ENCODE peak calls at places on chromosomes 6 and 20, in five cellular contexts. L, C, E, X and U are unnamed samples.

GRCh38 chr6:158660331-158660730 is 10.5 kb downstream of the SYTL3 start:
- DNase-seq in L (no peak), C (no peak), E (peak), X (no peak), U (no peak)

GRCh38 chr20:38649275-38649891 is 47.8 kb downstream of the ARHGAP40 start:
- DNase-seq in L (no peak), C (no peak), E (no peak), X (no peak), U (peak)

GRCh38 chr6:45003400-45003799 is 324.7 kb upstream of the RUNX2 start:
- DNase-seq in L (no peak), C (no peak), E (no peak), X (no peak), U (peak)

GRCh38 chr6:155408231-155408630 is 47.4 kb downstream of the NOX3 start:
- DNase-seq in L (no peak), C (no peak), E (no peak), X (no peak), U (no peak)

GRCh38 chr6:5619249-5619648 is 357.9 kb downstream of the FARS2 start:
- DNase-seq in L (no peak), C (no peak), E (no peak), X (no peak), U (no peak)

GRCh38 chr20:35821807-35822242 is 50.0 kb downstream of the PHF20 start:
- DNase-seq in L (no peak), C (no peak), E (no peak), X (no peak), U (peak)

GRCh38 chr6:16972535-16972934 is 129.3 kb upstream of the STMND1 start:
- DNase-seq in L (no peak), C (no peak), E (no peak), X (no peak), U (no peak)

GRCh38 chr6:16681260-16681873 is 79.9 kb downstream of the ATXN1 start:
- DNase-seq in L (no peak), C (peak), E (no peak), X (no peak), U (peak)

GRCh38 chr6:136775548-136775947 is 16.7 kb downstream of the MAP3K5 start:
- DNase-seq in L (no peak), C (no peak), E (no peak), X (no peak), U (no peak)

GRCh38 chr20:45419188-45420091 is 3.5 kb downstream of the PIGT start:
- DNase-seq in L (peak), C (no peak), E (peak), X (no peak), U (peak)

GRCh38 chr20:17888044-17888443 is 80.5 kb downstream of the SNX5 start:
- DNase-seq in L (no peak), C (no peak), E (peak), X (no peak), U (no peak)

GRCh38 chr20:41592516-41593192 is 25.5 kb downstream of the CHD6 start:
- DNase-seq in L (no peak), C (no peak), E (no peak), X (no peak), U (no peak)

GRCh38 chr6:145815351-145815772 is 767 bp upstream of the FBXO30 start:
- DNase-seq in L (peak), C (no peak), E (peak), X (no peak), U (no peak)

GRCh38 chr6:144588674-144589325 is 303.7 kb downstream of the UTRN start:
- DNase-seq in L (no peak), C (no peak), E (no peak), X (no peak), U (no peak)

GRCh38 chr6:79984261-79984660 is 20.2 kb upstream of the TTK start:
- DNase-seq in L (no peak), C (no peak), E (no peak), X (no peak), U (peak)

GRCh38 chr6:170000071-170000843 is 248.8 kb downstream of the ERMARD start:
- DNase-seq in L (no peak), C (no peak), E (peak), X (no peak), U (no peak)

GRCh38 chr6:56381852-56382251 is 134.5 kb upstream of the COL21A1 start:
- DNase-seq in L (no peak), C (no peak), E (no peak), X (no peak), U (peak)

GRCh38 chr6:14524319-14524718 is 406.7 kb downstream of the CD83 start:
- DNase-seq in L (peak), C (no peak), E (peak), X (no peak), U (no peak)

GRCh38 chr6:1312444-1313363 is 806 bp downstream of the FOXQ1 start:
- DNase-seq in L (no peak), C (no peak), E (no peak), X (no peak), U (no peak)

GRCh38 chr6:43060034-43060754 is 763 bp downstream of the KLC4 start:
- DNase-seq in L (no peak), C (no peak), E (no peak), X (no peak), U (peak)

GRCh38 chr20:41011551-41012067 is 17.0 kb upstream of the TOP1 start:
- DNase-seq in L (no peak), C (no peak), E (no peak), X (no peak), U (no peak)

GRCh38 chr6:169326067-169326799 is 72.6 kb upstream of the THBS2 start:
- DNase-seq in L (no peak), C (no peak), E (no peak), X (no peak), U (peak)

GRCh38 chr20:7627734-7628663 is 312.3 kb downstream of the HAO1 start:
- DNase-seq in L (no peak), C (no peak), E (no peak), X (no peak), U (no peak)

GRCh38 chr6:163675611-163676010 is 261.1 kb downstream of the QKI start:
- DNase-seq in L (no peak), C (no peak), E (no peak), X (no peak), U (no peak)

GRCh38 chr20:50837532-50838321 is 42.9 kb downstream of the BCAS4 start:
- DNase-seq in L (no peak), C (no peak), E (peak), X (no peak), U (no peak)

GRCh38 chr6:84776392-84776791 is 12.0 kb upstream of the TBX18 start:
- DNase-seq in L (no peak), C (no peak), E (no peak), X (no peak), U (no peak)

GRCh38 chr6:105608711-105609374 is 206.0 kb upstream of the PREP start:
- DNase-seq in L (no peak), C (no peak), E (no peak), X (no peak), U (peak)

GRCh38 chr6:1416191-1416764 is 26.9 kb downstream of the FOXF2 start:
- DNase-seq in L (no peak), C (no peak), E (no peak), X (no peak), U (no peak)

GRCh38 chr6:142802124-142802523 is 142.9 kb downstream of the HIVEP2 start:
- DNase-seq in L (no peak), C (peak), E (no peak), X (no peak), U (peak)

GRCh38 chr6:18219611-18220010 is 44.7 kb downstream of the DEK start:
- DNase-seq in L (no peak), C (no peak), E (no peak), X (no peak), U (no peak)
- TF ChIP-seq POLR2A in L (no peak), C (no peak), E (no peak), X (no peak), U (no peak)

GRCh38 chr20:47508228-47508752 is 6.6 kb downstream of the NCOA3 start:
- DNase-seq in L (no peak), C (no peak), E (no peak), X (no peak), U (no peak)
- TF ChIP-seq POLR2A in L (no peak), C (no peak), E (no peak), X (no peak), U (no peak)

GRCh38 chr6:38637756-38638155 is 2.0 kb downstream of the BTBD9 start:
- DNase-seq in L (no peak), C (no peak), E (no peak), X (no peak), U (no peak)

GRCh38 chr6:38638941-38639497 is 710 bp downstream of the BTBD9 start:
- DNase-seq in L (no peak), C (peak), E (no peak), X (no peak), U (peak)

GRCh38 chr6:38640216-38640909 is 634 bp upstream of the BTBD9 start:
- DNase-seq in L (no peak), C (no peak), E (peak), X (no peak), U (no peak)

GRCh38 chr6:38636027-38636426 is 3.7 kb downstream of the BTBD9 start:
- DNase-seq in L (no peak), C (no peak), E (no peak), X (no peak), U (no peak)

DNA sequence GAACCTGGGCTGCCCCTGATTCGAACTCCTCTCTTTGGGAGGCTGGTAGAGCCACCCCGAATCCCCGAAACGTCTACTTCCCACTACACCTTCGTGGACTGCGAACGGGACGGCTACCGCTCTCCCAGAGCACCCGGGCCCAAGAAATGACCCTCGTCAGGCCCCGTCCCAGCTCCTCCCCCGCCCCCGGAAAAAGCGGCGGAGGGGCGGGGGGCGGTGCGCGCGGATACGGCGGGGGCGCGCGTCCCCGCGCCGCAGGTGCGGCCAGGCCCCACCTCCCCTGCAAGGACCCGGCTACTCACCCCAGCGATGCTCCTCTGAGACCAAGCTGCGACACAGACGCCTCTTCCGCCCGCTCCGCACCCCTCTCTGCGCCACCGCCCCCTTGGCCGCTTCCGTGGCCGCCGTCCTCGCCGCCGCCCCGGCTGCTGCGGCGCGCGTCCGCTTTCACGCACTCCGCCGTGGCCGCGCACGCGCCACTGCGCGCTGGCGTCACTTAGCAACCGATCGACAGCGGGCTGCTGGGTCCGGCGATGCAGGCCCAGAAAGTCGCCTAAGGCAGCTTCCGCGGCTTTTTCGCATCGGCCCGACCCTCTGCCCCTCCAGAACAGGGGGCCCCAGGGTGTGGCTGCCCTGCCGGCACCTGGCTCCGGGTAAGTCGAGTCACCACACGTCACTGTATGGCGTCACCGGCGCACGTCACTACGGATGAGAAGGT is at the start of gene BTBD9:
- DNase-seq in L (peak), C (peak), E (peak), X (peak), U (peak)
- TF ChIP-seq POLR2A in L (no peak), C (peak), E (peak), X (peak), U (peak)

DNA sequence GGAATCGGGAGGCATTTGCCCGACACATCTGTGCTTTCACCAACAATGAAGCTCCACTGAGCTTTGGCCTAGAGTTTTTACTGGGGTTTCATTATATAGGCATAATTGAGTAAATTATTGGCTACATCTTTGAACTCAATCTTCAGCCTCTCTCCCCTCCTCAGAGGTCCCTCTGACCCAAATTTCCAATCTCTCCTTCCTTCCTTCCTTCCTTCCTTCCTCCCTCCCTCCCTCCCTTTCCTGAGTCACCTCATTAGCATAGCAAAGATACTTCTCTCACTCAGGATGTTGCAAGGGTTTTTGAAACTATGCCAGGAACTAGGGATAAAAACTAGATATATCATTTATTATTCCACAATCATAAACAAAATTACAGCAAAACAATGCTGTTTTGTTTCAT is 238.2 kb upstream of the PRND start:
- DNase-seq in L (no peak), C (no peak), E (no peak), X (no peak), U (no peak)
- TF ChIP-seq POLR2A in L (no peak), C (no peak), E (no peak), X (no peak), U (no peak)

DNA sequence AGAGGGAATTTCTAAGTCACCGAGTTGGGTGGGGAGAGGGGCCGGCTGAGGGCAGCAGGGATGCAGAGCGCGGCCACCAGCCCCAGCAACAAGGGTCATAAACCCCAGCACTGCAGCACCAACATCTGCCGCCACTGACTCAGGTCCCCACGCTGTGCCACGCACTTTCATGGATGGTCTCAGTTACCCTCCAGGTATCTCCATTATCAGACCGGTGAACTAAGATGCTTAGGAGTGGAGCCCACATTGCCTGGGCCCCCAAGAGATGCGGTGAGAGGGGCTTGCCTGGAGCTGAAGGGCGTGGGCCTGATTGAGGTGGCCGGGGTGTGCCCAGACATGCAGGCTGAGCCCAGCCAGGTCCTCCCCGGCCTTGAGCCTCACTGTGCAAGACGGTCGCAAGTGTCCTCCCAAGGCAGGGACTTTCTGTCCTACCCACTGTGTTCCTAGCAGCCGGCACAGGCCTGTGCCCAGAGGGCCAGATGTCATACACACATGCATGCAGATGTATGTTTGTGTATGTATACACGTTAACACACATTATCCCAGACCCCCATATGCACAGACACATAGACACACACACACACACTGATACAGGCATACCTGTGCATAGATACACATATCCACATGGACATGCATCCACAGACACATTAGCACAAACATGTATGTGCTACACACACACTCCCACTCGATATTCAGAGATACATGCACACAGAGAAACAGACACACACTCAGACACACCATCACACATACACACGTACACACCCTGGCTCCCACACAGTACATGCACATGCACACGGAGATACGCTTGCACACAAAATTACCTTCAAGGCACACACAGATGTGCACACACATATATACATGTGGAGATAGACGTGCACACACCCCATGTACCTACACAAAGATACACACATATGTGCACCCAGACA is 19.5 kb downstream of the RBM38 start:
- DNase-seq in L (no peak), C (no peak), E (no peak), X (no peak), U (no peak)
- TF ChIP-seq POLR2A in L (no peak), C (no peak), E (no peak), X (no peak), U (no peak)

DNA sequence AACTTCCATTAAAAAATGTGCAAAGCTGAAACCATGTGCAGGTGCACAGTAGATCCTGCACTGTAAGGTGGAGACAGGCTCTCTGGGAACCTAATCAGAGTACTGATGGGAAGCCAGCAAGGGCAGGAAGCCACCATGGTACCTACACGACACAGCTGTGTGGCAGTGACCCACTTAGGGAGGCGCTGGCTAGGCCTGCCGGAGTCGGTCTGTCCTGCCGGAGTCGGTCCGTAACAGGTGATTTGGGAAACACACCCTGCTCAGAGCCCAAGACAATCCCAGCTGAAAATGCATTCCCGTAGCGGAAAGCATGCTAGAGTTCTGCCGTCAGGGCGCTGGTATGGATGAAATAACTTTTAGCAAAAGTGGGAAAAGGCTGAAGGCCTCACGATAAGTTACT is 17.2 kb downstream of the TXNDC5 start:
- DNase-seq in L (no peak), C (peak), E (peak), X (no peak), U (no peak)
- TF ChIP-seq POLR2A in L (no peak), C (no peak), E (no peak), X (no peak), U (peak)

GRCh38 chr20:22620342-22620741 is 36.0 kb upstream of the FOXA2 start:
- DNase-seq in L (no peak), C (no peak), E (no peak), X (no peak), U (no peak)
- TF ChIP-seq POLR2A in L (no peak), C (no peak), E (no peak), X (no peak), U (no peak)

GRCh38 chr20:3681352-3681930 is 369 bp downstream of the ADAM33 start:
- DNase-seq in L (no peak), C (no peak), E (peak), X (no peak), U (no peak)

GRCh38 chr20:3679749-3680700 is 1.8 kb downstream of the ADAM33 start:
- DNase-seq in L (no peak), C (no peak), E (peak), X (no peak), U (no peak)

GRCh38 chr20:3680701-3681351 is 984 bp downstream of the ADAM33 start:
- DNase-seq in L (no peak), C (no peak), E (peak), X (no peak), U (no peak)

GRCh38 chr20:3678893-3679720 is 2.7 kb downstream of the ADAM33 start:
- DNase-seq in L (no peak), C (no peak), E (peak), X (no peak), U (no peak)

GRCh38 chr20:3681931-3682820 is at the start of gene ADAM33:
- DNase-seq in L (no peak), C (no peak), E (peak), X (peak), U (no peak)
- TF ChIP-seq POLR2A in L (no peak), C (no peak), E (no peak), X (peak), U (no peak)